ENCODE peak calls at places on chromosome 10, in five cellular contexts. M is transverse colon, F is HCT116, J is HepG2, L is spleen. U is an unnamed sample.

GRCh38 chr10:62759599-62760175 is 44.8 kb upstream of the ADO start:
- DNase-seq in L (no peak), F (no peak), J (no peak), M (no peak), U (no peak)

GRCh38 chr10:69860290-69860689 is 58.6 kb downstream of the COL13A1 start:
- DNase-seq in L (no peak), M (no peak), J (no peak), F (no peak), U (no peak)

GRCh38 chr10:33484787-33485186 is 150.3 kb upstream of the NRP1 start:
- DNase-seq in F (no peak), J (no peak), L (no peak), M (no peak), U (no peak)

GRCh38 chr10:121681982-121682687 is 83.9 kb upstream of the FGFR2 start:
- DNase-seq in L (no peak), J (no peak), M (no peak), F (no peak), U (no peak)

GRCh38 chr10:70374775-70375614 is 7.4 kb downstream of the LRRC20 start:
- DNase-seq in F (no peak), L (no peak), M (no peak), J (no peak), U (no peak)

GRCh38 chr10:32713560-32713959 is 244.5 kb downstream of the ITGB1 start:
- DNase-seq in F (no peak), M (no peak), J (peak; percentile 6), L (no peak), U (no peak)

GRCh38 chr10:118349235-118349634 is 7.1 kb upstream of the FAM204A start:
- DNase-seq in J (no peak), L (no peak), M (no peak), F (no peak), U (no peak)

GRCh38 chr10:76543655-76544054 is 1094.0 kb downstream of the KCNMA1 start:
- DNase-seq in F (no peak), M (no peak), L (no peak), J (no peak), U (no peak)

GRCh38 chr10:77834540-77834939 is 92.0 kb downstream of the DLG5 start:
- DNase-seq in F (no peak), J (no peak), L (peak; percentile 60), M (no peak), U (no peak)

GRCh38 chr10:34811968-34812514 is 3.1 kb downstream of the PARD3 start:
- DNase-seq in L (no peak), J (no peak), F (no peak), M (no peak), U (no peak)

GRCh38 chr10:97319671-97320479 is 804 bp downstream of the FRAT1 start:
- DNase-seq in M (peak; percentile 74), F (no peak), J (peak; percentile 54), L (peak; percentile 94), U (no peak)

GRCh38 chr10:70093335-70093944 is 39.2 kb downstream of the AIFM2 start:
- DNase-seq in M (no peak), J (no peak), L (no peak), F (no peak), U (no peak)

GRCh38 chr10:78510566-78511323 is 477.1 kb downstream of the RPS24 start:
- DNase-seq in L (no peak), M (no peak), F (no peak), J (no peak), U (no peak)

GRCh38 chr10:46550076-46550790 is 6.2 kb downstream of the GPRIN2 start:
- DNase-seq in M (peak; percentile 7), F (no peak), L (peak; percentile 81), J (no peak), U (peak; percentile 10)
- H3K27me3 ChIP-seq in M (peaks cover 3% of the 10 kb centered on the region), F (no peaks in the 10 kb centered on the region), L (peaks cover 5% of the 10 kb centered on the region), J (peaks cover 88% of the 10 kb centered on the region), U (no peaks in the 10 kb centered on the region)

GRCh38 chr10:124530215-124530665 is 68.6 kb downstream of the LHPP start:
- DNase-seq in J (peak; percentile 56), F (peak; percentile 62), M (peak; percentile 91), L (peak; percentile 99), U (peak; percentile 72)

GRCh38 chr10:124532788-124533187 is 71.2 kb downstream of the LHPP start:
- DNase-seq in J (no peak), L (no peak), M (no peak), F (no peak), U (no peak)

GRCh38 chr10:124530816-124531215 is 69.2 kb downstream of the LHPP start:
- DNase-seq in F (no peak), M (no peak), L (no peak), J (no peak), U (no peak)

GRCh38 chr10:124533266-124533665 is 71.6 kb downstream of the LHPP start:
- DNase-seq in F (no peak), J (no peak), L (no peak), M (no peak), U (no peak)

DNA sequence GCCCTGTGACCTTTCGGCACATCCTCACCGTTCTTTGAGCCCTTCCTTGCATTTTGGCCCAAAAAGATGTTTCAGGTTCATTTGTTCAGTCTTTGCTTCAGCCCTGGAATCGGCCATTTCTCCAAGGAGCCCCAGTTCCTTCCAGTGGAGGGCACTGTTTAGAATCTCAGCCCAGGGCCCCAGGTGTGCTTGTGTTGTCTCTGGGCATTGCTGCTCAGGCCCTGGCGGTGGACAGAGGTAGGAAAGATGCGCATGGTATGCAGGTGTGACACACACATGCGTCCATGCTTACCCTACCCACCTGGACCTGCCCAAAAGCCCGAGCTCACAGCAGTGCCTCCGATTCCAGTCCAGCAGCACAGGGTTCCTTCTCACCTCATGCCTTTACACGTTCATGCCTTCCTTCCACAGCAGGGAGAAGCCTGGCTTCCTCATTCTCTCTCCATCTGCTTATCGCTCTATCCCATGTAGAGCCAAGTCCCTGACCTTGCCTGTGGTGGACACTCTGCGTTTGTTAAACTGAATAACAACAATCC is 70.6 kb downstream of the LHPP start:
- DNase-seq in F (peak; percentile 79), J (peak; percentile 39), L (no peak), M (peak; percentile 24), U (no peak)
- TF ChIP-seq CTCF in F (peak; percentile 97), J (peak; percentile 49), L (no peak), M (no peak), U (no peak)

GRCh38 chr10:5147981-5148677 is 36.8 kb downstream of the AKR1C8 start:
- DNase-seq in F (no peak), M (no peak), L (no peak), J (peak; percentile 97), U (no peak)
- TF ChIP-seq POLR2AphosphoS5 in F (no peak), M (no peak), L (no peak), J (no peak), U (no peak)

GRCh38 chr10:124572751-124573150 is 111.1 kb downstream of the LHPP start:
- DNase-seq in M (no peak), L (no peak), F (no peak), J (no peak), U (no peak)

GRCh38 chr10:124568339-124568738 is 106.7 kb downstream of the LHPP start:
- DNase-seq in L (peak; percentile 61), M (no peak), F (no peak), J (no peak), U (no peak)

GRCh38 chr10:124568858-124569622 is 107.4 kb downstream of the LHPP start:
- DNase-seq in J (no peak), M (no peak), F (no peak), L (peak; percentile 62), U (no peak)

GRCh38 chr10:124569623-124570470 is 108.2 kb downstream of the LHPP start:
- DNase-seq in L (peak; percentile 76), F (no peak), M (no peak), J (no peak), U (no peak)

GRCh38 chr10:124570646-124571045 is 109.0 kb downstream of the LHPP start:
- DNase-seq in J (no peak), F (no peak), L (no peak), M (no peak), U (no peak)
- H3K27me3 ChIP-seq in J (peaks cover 13% of the 10 kb centered on the region), F (no peaks in the 10 kb centered on the region), L (no peaks in the 10 kb centered on the region), M (no peaks in the 10 kb centered on the region), U (no peaks in the 10 kb centered on the region)

GRCh38 chr10:102240467-102241036 is 760 bp downstream of the PITX3 start:
- DNase-seq in M (no peak), L (no peak), F (no peak), J (no peak), U (no peak)

GRCh38 chr10:102241037-102241443 is 272 bp downstream of the PITX3 start:
- DNase-seq in F (no peak), J (no peak), M (no peak), L (no peak), U (no peak)

GRCh38 chr10:102243304-102243703 is 2.0 kb upstream of the PITX3 start:
- DNase-seq in J (peak; percentile 35), M (no peak), F (no peak), L (no peak), U (no peak)

GRCh38 chr10:102242118-102242485 is 790 bp upstream of the PITX3 start:
- DNase-seq in M (no peak), L (no peak), F (no peak), J (no peak), U (no peak)

GRCh38 chr10:102241444-102242117 is at the start of gene PITX3:
- DNase-seq in L (peak; percentile 93), F (peak; percentile 90), M (peak; percentile 93), J (peak; percentile 89), U (peak; percentile 82)
- TF ChIP-seq CTCF in L (no peak), F (no peak), M (no peak), J (peak; percentile 49), U (peak; percentile 5)

GRCh38 chr10:94361161-94361794 is 1.5 kb downstream of the NOC3L start:
- DNase-seq in L (no peak), F (no peak), J (peak; percentile 43), M (peak; percentile 26), U (peak; percentile 56)

GRCh38 chr10:94362360-94363250 is at the start of gene NOC3L:
- DNase-seq in F (peak; percentile 93), J (peak; percentile 93), L (peak; percentile 99), M (peak; percentile 98), U (peak; percentile 93)

GRCh38 chr10:94355841-94356240 is 6.9 kb downstream of the NOC3L start:
- DNase-seq in L (no peak), M (no peak), F (no peak), J (no peak), U (no peak)

GRCh38 chr10:94357193-94357592 is 5.5 kb downstream of the NOC3L start:
- DNase-seq in F (no peak), L (no peak), J (no peak), M (no peak), U (no peak)

GRCh38 chr10:94358480-94358879 is 4.3 kb downstream of the NOC3L start:
- DNase-seq in L (no peak), M (no peak), F (peak; percentile 43), J (peak; percentile 9), U (no peak)
- TF ChIP-seq POLR2AphosphoS5 in L (no peak), M (no peak), F (no peak), J (no peak), U (no peak)

U was measured in prostate gland.